ENCODE peak calls at places on chromosomes 2 and 18, in six cellular contexts. One of them, this sample, is unnamed.
A peak's percentile ranks its signal among the peaks of the same experiment; 100 is the strongest.

GRCh38 chr2:240953426-240954425 is 44.7 kb upstream of the SNED1 start:
- DNase-seq in HCT116: no peak
- DNase-seq in fibroblast of mammary gland: no peak
- DNase-seq in hepatocyte: no peak
- DNase-seq in glutamatergic neuron: no peak
- DNase-seq in nephron progenitor cell: no peak
- DNase-seq in this sample: no peak

GRCh38 chr2:203453858-203454451 is 81.1 kb downstream of the RAPH1 start:
- DNase-seq in HCT116: peak; percentile 45
- DNase-seq in fibroblast of mammary gland: peak; percentile 73
- DNase-seq in hepatocyte: peak; percentile 70
- DNase-seq in glutamatergic neuron: no peak
- DNase-seq in nephron progenitor cell: peak; percentile 22
- DNase-seq in this sample: peak; percentile 46

GRCh38 chr18:12606592-12607315 is 51.2 kb downstream of the SPIRE1 start:
- DNase-seq in HCT116: peak; percentile 27
- DNase-seq in fibroblast of mammary gland: peak; percentile 73
- DNase-seq in hepatocyte: peak; percentile 22
- DNase-seq in glutamatergic neuron: no peak
- DNase-seq in nephron progenitor cell: no peak
- DNase-seq in this sample: peak; percentile 14

GRCh38 chr18:67081866-67082265 is 434.7 kb downstream of the DSEL start:
- DNase-seq in HCT116: no peak
- DNase-seq in fibroblast of mammary gland: no peak
- DNase-seq in hepatocyte: no peak
- DNase-seq in glutamatergic neuron: no peak
- DNase-seq in nephron progenitor cell: no peak
- DNase-seq in this sample: no peak

GRCh38 chr2:189552991-189553404 is 27.6 kb downstream of the SLC40A1 start:
- DNase-seq in HCT116: no peak
- DNase-seq in fibroblast of mammary gland: no peak
- DNase-seq in hepatocyte: no peak
- DNase-seq in glutamatergic neuron: no peak
- DNase-seq in nephron progenitor cell: no peak
- DNase-seq in this sample: no peak

GRCh38 chr2:31137211-31138036 is 816 bp downstream of the GALNT14 start:
- DNase-seq in HCT116: no peak
- DNase-seq in fibroblast of mammary gland: peak; percentile 5
- DNase-seq in hepatocyte: peak; percentile 15
- DNase-seq in glutamatergic neuron: peak; percentile 48
- DNase-seq in nephron progenitor cell: peak; percentile 54
- DNase-seq in this sample: peak; percentile 42

GRCh38 chr2:205822578-205822977 is 140.3 kb downstream of the NRP2 start:
- DNase-seq in HCT116: no peak
- DNase-seq in fibroblast of mammary gland: peak; percentile 88
- DNase-seq in hepatocyte: no peak
- DNase-seq in glutamatergic neuron: no peak
- DNase-seq in nephron progenitor cell: no peak
- DNase-seq in this sample: no peak

GRCh38 chr2:3265471-3265870 is 112.1 kb downstream of the EIPR1 start:
- DNase-seq in HCT116: no peak
- DNase-seq in fibroblast of mammary gland: no peak
- DNase-seq in hepatocyte: no peak
- DNase-seq in glutamatergic neuron: no peak
- DNase-seq in nephron progenitor cell: no peak
- DNase-seq in this sample: no peak

DNA sequence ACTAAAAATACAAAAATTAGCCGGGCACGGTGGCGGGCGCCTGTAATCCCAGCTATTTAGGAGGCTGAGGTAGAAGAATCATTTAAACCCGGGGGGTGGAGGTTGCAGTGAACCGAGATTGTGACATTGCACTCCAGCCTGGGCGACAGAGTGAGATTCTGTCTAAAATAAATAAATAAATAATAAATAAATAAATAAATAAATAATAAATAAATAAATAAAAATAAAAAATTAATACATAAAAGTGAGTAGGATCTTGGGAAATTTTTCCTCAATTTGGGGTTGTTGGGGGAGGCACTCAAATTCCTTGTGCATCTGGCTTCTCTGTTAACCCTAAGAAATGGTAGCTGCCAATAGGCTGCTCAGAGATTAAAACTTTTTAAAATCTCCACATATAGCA is 20.3 kb upstream of the FOXI3 start:
- DNase-seq in HCT116: no peak
- DNase-seq in fibroblast of mammary gland: no peak
- DNase-seq in hepatocyte: no peak
- DNase-seq in glutamatergic neuron: no peak
- DNase-seq in nephron progenitor cell: no peak
- DNase-seq in this sample: no peak
- TF ChIP-seq CTCF in HCT116: no peak
- TF ChIP-seq CTCF in fibroblast of mammary gland: no peak
- TF ChIP-seq CTCF in hepatocyte: no peak
- TF ChIP-seq CTCF in glutamatergic neuron: no peak
- TF ChIP-seq CTCF in nephron progenitor cell: no peak
- TF ChIP-seq CTCF in this sample: no peak

DNA sequence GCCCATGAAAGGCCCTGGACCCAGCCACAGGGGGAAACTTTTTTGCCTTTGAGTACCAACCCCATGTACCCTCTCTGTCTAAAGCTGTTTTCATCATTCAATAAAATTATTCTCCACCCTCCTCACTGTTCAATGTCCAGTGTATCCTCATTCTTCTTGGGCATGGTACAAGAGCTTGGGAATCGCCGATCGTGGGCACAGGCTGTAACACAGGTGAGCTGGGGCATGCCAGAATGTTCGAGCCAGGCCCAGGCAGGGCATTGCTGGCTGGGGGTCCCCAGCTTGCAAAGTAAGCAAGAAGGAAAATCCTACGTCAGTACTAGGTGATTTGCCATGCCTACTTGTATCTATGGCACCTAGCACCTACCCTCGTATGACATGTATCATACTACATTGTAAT is 162.1 kb upstream of the NOL4 start:
- DNase-seq in HCT116: no peak
- DNase-seq in fibroblast of mammary gland: no peak
- DNase-seq in hepatocyte: no peak
- DNase-seq in glutamatergic neuron: no peak
- DNase-seq in nephron progenitor cell: no peak
- DNase-seq in this sample: no peak
- TF ChIP-seq CTCF in HCT116: no peak
- TF ChIP-seq CTCF in fibroblast of mammary gland: no peak
- TF ChIP-seq CTCF in hepatocyte: no peak
- TF ChIP-seq CTCF in glutamatergic neuron: no peak
- TF ChIP-seq CTCF in nephron progenitor cell: no peak
- TF ChIP-seq CTCF in this sample: no peak

DNA sequence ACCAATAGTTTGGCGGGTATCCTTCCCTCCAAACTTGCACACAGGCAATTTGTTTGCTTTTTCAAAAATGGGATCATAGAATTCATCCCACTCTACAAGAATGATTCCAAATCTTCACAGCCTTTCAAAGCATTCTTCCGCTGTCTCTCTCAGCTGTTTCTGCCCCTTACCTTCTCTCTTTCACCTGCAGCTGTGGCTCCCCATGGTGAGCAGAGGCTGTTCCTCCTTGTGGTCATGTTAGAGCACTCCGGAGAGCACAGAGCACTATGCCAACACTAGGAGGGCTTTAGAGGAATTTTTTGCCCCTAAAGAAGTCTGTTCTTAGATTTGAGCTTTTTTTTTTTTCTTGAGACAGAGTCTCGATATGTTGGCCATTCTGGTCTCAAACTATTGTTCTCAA is 30.4 kb downstream of the MTHFD2 start:
- DNase-seq in HCT116: no peak
- DNase-seq in fibroblast of mammary gland: no peak
- DNase-seq in hepatocyte: no peak
- DNase-seq in glutamatergic neuron: no peak
- DNase-seq in nephron progenitor cell: no peak
- DNase-seq in this sample: no peak
- TF ChIP-seq CTCF in HCT116: no peak
- TF ChIP-seq CTCF in fibroblast of mammary gland: no peak
- TF ChIP-seq CTCF in hepatocyte: no peak
- TF ChIP-seq CTCF in glutamatergic neuron: no peak
- TF ChIP-seq CTCF in nephron progenitor cell: no peak
- TF ChIP-seq CTCF in this sample: no peak

GRCh38 chr18:74478876-74479275 is 17.3 kb upstream of the CNDP2 start:
- DNase-seq in HCT116: no peak
- DNase-seq in fibroblast of mammary gland: peak; percentile 18
- DNase-seq in hepatocyte: no peak
- DNase-seq in glutamatergic neuron: no peak
- DNase-seq in nephron progenitor cell: no peak
- DNase-seq in this sample: no peak

GRCh38 chr18:74479486-74480148 is 16.5 kb upstream of the CNDP2 start:
- DNase-seq in HCT116: no peak
- DNase-seq in fibroblast of mammary gland: no peak
- DNase-seq in hepatocyte: no peak
- DNase-seq in glutamatergic neuron: no peak
- DNase-seq in nephron progenitor cell: no peak
- DNase-seq in this sample: no peak

GRCh38 chr18:74477771-74478170 is 18.4 kb upstream of the CNDP2 start:
- DNase-seq in HCT116: no peak
- DNase-seq in fibroblast of mammary gland: peak; percentile 32
- DNase-seq in hepatocyte: no peak
- DNase-seq in glutamatergic neuron: no peak
- DNase-seq in nephron progenitor cell: no peak
- DNase-seq in this sample: no peak

GRCh38 chr18:74478316-74478715 is 17.8 kb upstream of the CNDP2 start:
- DNase-seq in HCT116: no peak
- DNase-seq in fibroblast of mammary gland: no peak
- DNase-seq in hepatocyte: no peak
- DNase-seq in glutamatergic neuron: no peak
- DNase-seq in nephron progenitor cell: no peak
- DNase-seq in this sample: no peak

DNA sequence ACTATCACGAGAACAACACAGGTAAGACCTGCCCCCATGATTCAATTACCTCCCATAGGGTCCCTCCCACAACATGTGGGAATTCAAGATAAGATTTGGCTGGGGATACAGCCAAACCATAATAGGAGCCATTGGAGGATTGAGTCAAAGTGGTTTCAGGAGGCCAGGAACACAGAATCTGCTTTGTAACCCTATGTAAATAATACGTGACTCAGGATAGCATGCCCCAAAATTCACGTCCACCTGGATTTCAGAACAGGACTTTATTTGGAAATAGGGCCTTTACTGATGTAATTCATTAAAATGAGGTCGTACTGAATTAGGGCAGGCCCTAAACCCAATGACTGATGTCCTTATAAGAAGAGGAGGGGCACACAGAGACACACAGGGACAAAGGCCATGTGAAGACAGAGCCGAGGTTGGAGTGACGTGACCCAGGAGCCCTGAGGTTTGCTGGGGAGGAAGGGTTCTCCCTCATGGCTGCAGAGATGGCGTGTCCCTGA is 16.0 kb upstream of the CNDP2 start:
- DNase-seq in HCT116: no peak
- DNase-seq in fibroblast of mammary gland: no peak
- DNase-seq in hepatocyte: no peak
- DNase-seq in glutamatergic neuron: no peak
- DNase-seq in nephron progenitor cell: no peak
- DNase-seq in this sample: no peak
- TF ChIP-seq CTCF in HCT116: no peak
- TF ChIP-seq CTCF in fibroblast of mammary gland: no peak
- TF ChIP-seq CTCF in hepatocyte: no peak
- TF ChIP-seq CTCF in glutamatergic neuron: no peak
- TF ChIP-seq CTCF in nephron progenitor cell: no peak
- TF ChIP-seq CTCF in this sample: no peak

DNA sequence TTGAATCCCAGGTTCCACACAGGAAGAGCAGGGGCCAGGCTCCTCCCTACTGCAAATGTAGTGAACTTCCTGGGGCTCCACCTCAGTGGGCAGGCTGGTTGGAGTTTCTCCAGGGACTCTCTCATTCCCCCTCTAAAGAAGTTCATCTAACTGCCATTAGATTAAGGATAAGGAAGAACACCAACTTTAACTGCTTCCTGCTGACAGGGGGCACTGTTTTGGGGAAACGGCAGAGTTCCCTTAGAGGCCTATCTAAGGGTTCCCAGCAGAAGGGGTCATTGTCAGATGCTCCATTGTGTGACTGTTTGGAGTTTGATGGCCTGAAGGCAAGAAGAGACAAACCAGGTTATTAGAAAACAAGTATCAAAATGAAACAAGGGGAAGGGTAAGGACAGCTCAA is 2159.7 kb upstream of the PIK3C3 start:
- DNase-seq in HCT116: no peak
- DNase-seq in fibroblast of mammary gland: no peak
- DNase-seq in hepatocyte: no peak
- DNase-seq in glutamatergic neuron: no peak
- DNase-seq in nephron progenitor cell: no peak
- DNase-seq in this sample: no peak
- TF ChIP-seq CTCF in HCT116: no peak
- TF ChIP-seq CTCF in fibroblast of mammary gland: peak; percentile 8
- TF ChIP-seq CTCF in hepatocyte: no peak
- TF ChIP-seq CTCF in glutamatergic neuron: no peak
- TF ChIP-seq CTCF in nephron progenitor cell: no peak
- TF ChIP-seq CTCF in this sample: no peak